ENCODE peak calls at places on chromosomes 4 and X, in ten cellular contexts. V is Peyer's patch, P is epithelial cell of esophagus, B is astrocyte of the spinal cord, D is fibroblast of lung, F is OCI-LY7, K is ovary, Y is brain microvascular endothelial cell, X is left lung, Z is endodermal cell. W is an unnamed sample.

GRCh38 chr4:79325864-79326328 is at the start of gene NAA11:
- DNase-seq in V (no peak), P (no peak), B (no peak), D (no peak), F (no peak), K (no peak), Y (no peak), X (no peak), Z (no peak), W (no peak)

GRCh38 chr4:184014301-184014700 is 109.2 kb downstream of the STOX2 start:
- DNase-seq in V (no peak), P (peak; percentile 42), B (no peak), D (no peak), F (no peak), K (no peak), Y (no peak), X (no peak), Z (no peak), W (no peak)

GRCh38 chr4:113584407-113585150 is 177.0 kb downstream of the CAMK2D start:
- DNase-seq in V (no peak), P (no peak), B (peak; percentile 95), D (peak; percentile 84), F (no peak), K (no peak), Y (peak; percentile 93), X (no peak), Z (peak; percentile 89), W (peak; percentile 68)

GRCh38 chrX:16712116-16712824 is at the start of gene CTPS2:
- DNase-seq in V (peak; percentile 73), P (peak; percentile 54), B (peak; percentile 60), D (peak; percentile 53), F (peak; percentile 66), K (peak; percentile 71), Y (peak; percentile 33), X (peak; percentile 72), Z (peak; percentile 90), W (peak; percentile 58)

GRCh38 chr4:54683616-54684346 is 26.0 kb downstream of the KIT start:
- DNase-seq in V (peak; percentile 65), P (peak; percentile 61), B (peak; percentile 14), D (no peak), F (peak; percentile 37), K (no peak), Y (no peak), X (no peak), Z (peak; percentile 77), W (peak; percentile 15)

GRCh38 chr4:72820107-72820506 is 249.4 kb downstream of the COX18 start:
- DNase-seq in V (no peak), P (no peak), B (no peak), D (no peak), F (no peak), K (no peak), Y (no peak), X (no peak), Z (no peak), W (no peak)

GRCh38 chr4:119733431-119733830 is 104.8 kb upstream of the PDE5A start:
- DNase-seq in V (no peak), P (no peak), B (peak; percentile 35), D (peak; percentile 74), F (no peak), K (no peak), Y (peak; percentile 33), X (no peak), Z (no peak), W (no peak)

GRCh38 chr4:83282049-83282535 is 2.5 kb downstream of the COQ2 start:
- DNase-seq in V (peak; percentile 75), P (peak; percentile 64), B (peak; percentile 71), D (peak; percentile 39), F (peak; percentile 77), K (peak; percentile 46), Y (peak; percentile 68), X (no peak), Z (peak; percentile 61), W (peak; percentile 81)

GRCh38 chr4:153341575-153342090 is 2.9 kb upstream of the MND1 start:
- DNase-seq in V (no peak), P (peak; percentile 65), B (no peak), D (peak; percentile 67), F (peak; percentile 86), K (no peak), Y (peak; percentile 40), X (no peak), Z (no peak), W (peak; percentile 56)

GRCh38 chr4:7963691-7964090 is 24.0 kb upstream of the AFAP1 start:
- DNase-seq in V (no peak), P (no peak), B (no peak), D (no peak), F (no peak), K (no peak), Y (no peak), X (no peak), Z (no peak), W (no peak)

GRCh38 chr4:92100980-92101379 is 202.8 kb upstream of the GRID2 start:
- DNase-seq in V (no peak), P (peak; percentile 59), B (no peak), D (no peak), F (no peak), K (no peak), Y (no peak), X (no peak), Z (no peak), W (no peak)

DNA sequence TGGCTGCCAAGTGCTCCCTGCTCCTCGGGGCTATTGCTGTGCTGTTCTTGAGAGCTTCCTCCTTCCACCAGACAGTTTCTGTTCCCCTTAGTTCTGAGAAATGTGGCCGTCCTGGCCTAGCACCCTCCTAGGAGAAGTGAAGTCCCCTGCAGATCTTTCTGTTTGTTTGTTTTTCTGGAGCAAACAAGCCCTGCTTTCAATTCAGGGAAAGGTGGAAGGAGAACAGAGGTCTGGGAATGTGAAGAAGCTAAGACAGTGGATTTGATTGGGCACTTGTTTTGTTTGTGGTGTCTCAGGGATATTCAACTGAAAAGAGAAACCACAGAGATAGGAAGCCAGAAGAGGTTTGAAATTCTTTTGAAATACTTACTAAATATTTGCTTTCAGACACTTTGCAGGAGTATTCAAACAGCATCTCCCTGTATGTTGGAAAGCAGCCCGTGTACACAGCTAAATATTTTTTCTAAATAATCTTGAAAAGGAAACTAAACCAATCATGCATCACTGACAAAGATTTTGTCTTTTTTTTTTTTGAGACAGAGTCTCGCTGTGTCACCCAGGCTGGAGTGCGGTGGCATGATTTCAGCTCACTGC is 36.5 kb upstream of the PPM1K start:
- DNase-seq in V (peak; percentile 73), P (no peak), B (peak; percentile 39), D (peak; percentile 66), F (peak; percentile 89), K (no peak), Y (peak; percentile 33), X (peak; percentile 52), Z (peak; percentile 78), W (peak; percentile 24)
- H3K4me3 ChIP-seq in V (no peak overlapping the region), P (peak overlapping the region; percentile 23), B (no peak overlapping the region), D (no peak overlapping the region), F (peak overlapping the region; percentile 57), K (no peak overlapping the region), Y (no peak overlapping the region), X (no peak overlapping the region), Z (peak overlapping the region; percentile 77), W (no peak overlapping the region)

GRCh38 chr4:142404191-142404611 is 441.9 kb downstream of the INPP4B start:
- DNase-seq in V (no peak), P (peak; percentile 77), B (peak; percentile 88), D (peak; percentile 90), F (no peak), K (peak; percentile 39), Y (peak; percentile 77), X (peak; percentile 42), Z (no peak), W (peak; percentile 63)
- TF ChIP-seq CTCF in V (no peak), P (no peak), B (no peak), D (no peak), F (no peak), K (no peak), Y (no peak), X (no peak), Z (no peak), W (no peak)

DNA sequence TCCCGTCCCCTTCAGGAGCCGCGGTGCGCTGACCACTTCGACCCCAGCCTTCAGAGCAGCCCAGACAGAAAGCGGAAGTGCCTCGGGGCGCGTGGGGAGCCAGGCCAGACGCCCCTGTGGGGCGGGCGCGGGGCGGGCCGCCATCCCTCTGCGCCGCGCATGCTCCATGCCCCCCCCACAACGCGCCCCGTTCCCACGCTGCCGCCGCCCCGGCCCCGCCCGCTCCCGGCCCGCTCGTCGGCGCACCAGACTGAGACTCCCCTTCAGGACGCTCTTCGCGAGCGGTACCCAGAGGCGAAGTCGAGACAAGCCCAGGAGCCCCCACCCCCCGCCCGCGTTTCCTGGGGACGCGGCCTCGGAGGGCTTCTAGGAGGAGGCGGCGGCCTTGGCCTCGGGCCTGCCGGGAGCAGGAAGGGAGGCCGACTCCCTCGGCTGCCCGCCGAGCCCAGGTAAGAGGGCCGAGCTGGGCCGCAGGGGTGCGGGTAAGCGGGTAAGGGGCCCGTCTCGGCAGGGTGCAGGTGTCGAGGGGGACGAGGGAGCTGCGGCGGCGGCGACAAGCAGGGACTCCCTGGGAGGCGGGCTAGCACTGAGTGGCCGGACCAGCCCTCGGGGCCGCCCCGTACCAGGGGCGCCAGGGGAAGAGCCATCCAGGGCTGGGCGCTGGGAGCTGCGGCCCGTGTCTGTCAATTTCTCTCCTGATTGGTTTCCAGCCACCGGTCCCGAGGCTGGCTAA is at the start of gene ZFP92:
- DNase-seq in V (peak; percentile 67), P (no peak), B (no peak), D (no peak), F (no peak), K (peak; percentile 43), Y (no peak), X (no peak), Z (no peak), W (no peak)
- H3K4me3 ChIP-seq in V (peak within 1 kb of the TSS; percentile 52), P (peak within 1 kb of the TSS; percentile 11), B (peak within 1 kb of the TSS; percentile 30), D (no peak within 1 kb of the TSS), F (peak within 1 kb of the TSS; percentile 16), K (peak within 1 kb of the TSS; percentile 52), Y (peak within 1 kb of the TSS; percentile 46), X (peak within 1 kb of the TSS; percentile 52), Z (no peak within 1 kb of the TSS), W (peak within 1 kb of the TSS; percentile 33)

GRCh38 chrX:124127496-124127895 is 166.0 kb downstream of the STAG2 start:
- DNase-seq in V (no peak), P (no peak), B (no peak), D (no peak), F (peak; percentile 16), K (no peak), Y (no peak), X (no peak), Z (no peak), W (no peak)
- TF ChIP-seq CTCF in V (no peak), P (no peak), B (no peak), D (no peak), F (no peak), K (no peak), Y (no peak), X (no peak), Z (peak; percentile 40), W (no peak)

DNA sequence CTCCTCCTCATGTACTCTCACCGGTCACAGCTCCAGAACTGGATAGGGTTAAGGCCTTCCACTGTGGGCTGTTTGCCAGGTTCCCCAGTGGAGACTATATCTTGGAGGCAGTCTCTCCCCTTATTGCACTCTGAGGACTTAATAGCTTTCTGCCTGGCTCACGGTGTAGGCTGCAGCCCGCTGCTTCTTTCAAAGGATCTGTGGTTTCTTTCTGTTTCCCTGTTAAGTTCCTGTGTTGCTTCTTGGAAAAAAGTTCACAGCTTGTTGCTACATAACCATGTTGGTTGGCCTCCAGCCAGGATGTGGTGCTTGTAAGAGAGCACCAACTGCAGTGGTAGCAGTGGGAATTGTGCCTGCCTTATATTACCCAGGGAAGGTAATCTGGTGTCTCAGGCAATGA is 24.9 kb upstream of the ZDHHC15 start:
- DNase-seq in V (no peak), P (peak; percentile 0), B (no peak), D (peak; percentile 9), F (no peak), K (peak; percentile 42), Y (no peak), X (peak; percentile 61), Z (no peak), W (no peak)
- H3K4me3 ChIP-seq in V (no peak overlapping the region), P (no peak overlapping the region), B (no peak overlapping the region), D (no peak overlapping the region), F (no peak overlapping the region), K (no peak overlapping the region), Y (no peak overlapping the region), X (no peak overlapping the region), Z (no peak overlapping the region), W (no peak overlapping the region)

GRCh38 chr4:18869166-18869565 is 847.6 kb upstream of the LCORL start:
- DNase-seq in V (no peak), P (no peak), B (no peak), D (no peak), F (no peak), K (no peak), Y (no peak), X (no peak), Z (no peak), W (no peak)
- TF ChIP-seq CTCF in V (no peak), P (no peak), B (no peak), D (no peak), F (no peak), K (no peak), Y (no peak), X (no peak), Z (no peak), W (no peak)

W was measured in cardiac fibroblast.